ENCODE peak calls at places on chromosomes 4 and X, in five cellular contexts. O is PC-9; C is cardiac muscle cell; B is stimulated activated CD4-positive, alpha-beta T cell treated with anti-CD3 and anti-CD28 coated beads, Interleukin-1b, Interleukin-23, amount 100 ng/mL, for 24 hours; X is CD4-positive, CD25-positive, alpha-beta regulatory T cell. U is an unnamed sample.

GRCh38 chr4:78776729-78777555 is 792 bp downstream of the BMP2K start:
- DNase-seq in O (peak; percentile 11), C (peak; percentile 50), B (no peak), X (peak; percentile 33), U (no peak)

GRCh38 chr4:28784188-28784587 is 1923.5 kb downstream of the STIM2 start:
- DNase-seq in B (no peak), O (no peak), C (no peak), X (no peak), U (no peak)

GRCh38 chr4:166293551-166293950 is 420.5 kb downstream of the TLL1 start:
- DNase-seq in O (no peak), B (no peak), X (no peak), C (peak; percentile 17), U (no peak)

GRCh38 chr4:176988226-176988625 is 195.5 kb upstream of the VEGFC start:
- DNase-seq in C (peak; percentile 88), B (no peak), O (peak; percentile 39), X (no peak), U (peak; percentile 82)

GRCh38 chr4:92246384-92246783 is 57.4 kb upstream of the GRID2 start:
- DNase-seq in X (no peak), B (no peak), O (no peak), C (no peak), U (no peak)

GRCh38 chr4:152970102-152970820 is 34.1 kb downstream of the FHDC1 start:
- DNase-seq in X (no peak), C (no peak), O (peak; percentile 77), B (no peak), U (no peak)

GRCh38 chrX:100494570-100494969 is 84.5 kb upstream of the PCDH19 start:
- DNase-seq in O (no peak), B (no peak), X (no peak), C (no peak), U (no peak)

GRCh38 chr4:80082693-80083092 is 9.7 kb upstream of the ANTXR2 start:
- DNase-seq in B (no peak), X (no peak), O (no peak), C (no peak), U (no peak)

GRCh38 chr4:75995727-75996126 is 5.0 kb upstream of the SDAD1 start:
- DNase-seq in B (no peak), O (no peak), C (peak; percentile 71), X (no peak), U (no peak)

GRCh38 chrX:86829786-86830185 is 681.5 kb downstream of the DACH2 start:
- DNase-seq in C (no peak), B (no peak), X (no peak), O (no peak), U (no peak)

GRCh38 chrX:102765217-102765616 is 44.7 kb downstream of the GPRASP3 start:
- DNase-seq in C (peak; percentile 84), X (no peak), O (no peak), B (no peak), U (peak; percentile 32)

GRCh38 chr4:53459548-53459947 is 82.1 kb downstream of the FIP1L1 start:
- DNase-seq in B (no peak), C (peak; percentile 59), X (no peak), O (no peak), U (no peak)

GRCh38 chrX:109360301-109360700 is 121.6 kb downstream of the GUCY2F start:
- DNase-seq in C (no peak), O (no peak), X (no peak), B (no peak), U (no peak)

GRCh38 chr4:110290511-110290910 is 92.1 kb upstream of the ELOVL6 start:
- DNase-seq in X (no peak), C (no peak), O (no peak), B (no peak), U (no peak)

GRCh38 chr4:169060396-169061081 is 50.5 kb upstream of the CBR4 start:
- DNase-seq in B (no peak), X (no peak), O (no peak), C (peak; percentile 8), U (no peak)

GRCh38 chrX:131677655-131678628 is 134.1 kb downstream of the OR13H1 start:
- DNase-seq in O (peak; percentile 45), X (peak; percentile 2), C (peak; percentile 23), B (peak; percentile 9), U (no peak)